ENCODE peak calls at places on chromosome 5, in four cellular contexts. One of them, this sample, is unnamed.

GRCh38 chr5:154611341-154611767 is 133.3 kb upstream of the HAND1 start:
- DNase-seq in AG04449: no peak
- DNase-seq in nephron progenitor cell: peak
- DNase-seq in chondrocyte: no peak
- DNase-seq in this sample: no peak

GRCh38 chr5:6135977-6136376 is 242.4 kb downstream of the MED10 start:
- DNase-seq in nephron progenitor cell: no peak
- DNase-seq in chondrocyte: no peak
- DNase-seq in AG04449: no peak
- DNase-seq in this sample: no peak

GRCh38 chr5:133665571-133665970 is 53.2 kb upstream of the FSTL4 start:
- DNase-seq in nephron progenitor cell: no peak
- DNase-seq in AG04449: no peak
- DNase-seq in chondrocyte: no peak
- DNase-seq in this sample: no peak

GRCh38 chr5:50966986-50967385 is 300.5 kb downstream of the PARP8 start:
- DNase-seq in AG04449: no peak
- DNase-seq in chondrocyte: no peak
- DNase-seq in nephron progenitor cell: no peak
- DNase-seq in this sample: no peak

GRCh38 chr5:150313501-150313900 is 10.8 kb upstream of the ARSI start:
- DNase-seq in nephron progenitor cell: no peak
- DNase-seq in chondrocyte: no peak
- DNase-seq in AG04449: no peak
- DNase-seq in this sample: no peak

GRCh38 chr5:1480217-1480616 is 35.0 kb upstream of the SLC6A3 start:
- DNase-seq in AG04449: no peak
- DNase-seq in chondrocyte: no peak
- DNase-seq in nephron progenitor cell: no peak
- DNase-seq in this sample: no peak

GRCh38 chr5:135887881-135888614 is 7.6 kb downstream of the IL9 start:
- DNase-seq in chondrocyte: no peak
- DNase-seq in AG04449: no peak
- DNase-seq in nephron progenitor cell: peak
- DNase-seq in this sample: no peak

GRCh38 chr5:73330613-73331012 is 118.0 kb downstream of the FOXD1 start:
- DNase-seq in nephron progenitor cell: no peak
- DNase-seq in chondrocyte: no peak
- DNase-seq in AG04449: no peak
- DNase-seq in this sample: no peak

GRCh38 chr5:16886366-16886736 is 49.7 kb downstream of the MYO10 start:
- DNase-seq in chondrocyte: no peak
- DNase-seq in nephron progenitor cell: no peak
- DNase-seq in AG04449: peak
- DNase-seq in this sample: no peak

GRCh38 chr5:179558912-179559279 is 8.5 kb downstream of the RUFY1 start:
- DNase-seq in nephron progenitor cell: peak
- DNase-seq in chondrocyte: no peak
- DNase-seq in AG04449: no peak
- DNase-seq in this sample: no peak

GRCh38 chr5:179553875-179554274 is 3.5 kb downstream of the RUFY1 start:
- DNase-seq in nephron progenitor cell: no peak
- DNase-seq in AG04449: peak
- DNase-seq in chondrocyte: no peak
- DNase-seq in this sample: no peak

GRCh38 chr5:179554981-179555380 is 4.6 kb downstream of the RUFY1 start:
- DNase-seq in nephron progenitor cell: no peak
- DNase-seq in AG04449: no peak
- DNase-seq in chondrocyte: no peak
- DNase-seq in this sample: no peak

DNA sequence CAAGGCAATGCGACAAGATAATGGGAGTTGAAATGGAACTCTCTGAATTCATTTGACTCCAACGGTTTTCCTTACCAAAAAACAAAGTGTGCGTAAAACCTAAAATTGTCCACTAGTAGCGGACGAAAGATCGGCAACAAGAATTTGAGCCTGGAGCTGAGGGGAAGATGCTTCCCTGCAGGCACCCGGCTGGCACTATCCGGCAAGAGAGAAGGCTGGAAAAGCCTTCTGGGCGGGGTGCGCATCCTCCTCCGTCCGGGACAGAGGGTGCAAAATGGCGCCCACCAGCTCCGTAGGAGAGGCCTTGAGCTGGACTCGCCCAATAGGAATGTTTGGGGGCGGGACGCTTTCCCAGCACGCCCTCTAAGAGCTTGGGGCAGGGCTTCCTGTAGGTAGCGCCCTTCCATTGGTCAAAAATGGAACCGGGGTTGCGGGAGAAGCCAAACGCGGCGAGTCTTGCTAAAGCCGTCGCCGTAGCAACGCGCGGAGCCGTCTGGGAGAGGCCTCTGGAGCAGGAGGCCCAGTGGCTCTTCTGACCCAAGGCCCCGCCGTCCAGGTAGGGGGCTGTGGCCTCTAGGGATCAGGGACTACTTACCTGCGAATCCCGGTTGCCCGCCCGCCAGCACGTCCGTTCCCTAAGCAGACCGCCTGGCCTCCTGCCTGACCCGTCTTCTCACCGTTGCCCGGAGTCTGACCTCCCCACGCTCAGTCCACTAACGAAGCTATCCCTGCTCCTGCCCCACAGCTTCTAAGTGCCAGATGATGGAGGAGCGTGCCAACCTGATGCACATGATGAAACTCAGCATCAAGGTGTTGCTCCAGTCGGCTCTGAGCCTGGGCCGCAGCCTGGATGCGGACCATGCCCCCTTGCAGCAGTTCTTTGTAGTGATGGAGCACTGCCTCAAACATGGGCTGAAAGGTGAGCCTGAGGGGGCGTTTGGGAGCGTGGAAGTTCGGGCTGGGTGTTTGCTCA is 9.2 kb downstream of the RUFY1 start:
- DNase-seq in AG04449: peak
- DNase-seq in chondrocyte: peak
- DNase-seq in nephron progenitor cell: peak
- DNase-seq in this sample: peak
- TF ChIP-seq CTCF in AG04449: no peak
- TF ChIP-seq CTCF in chondrocyte: no peak
- TF ChIP-seq CTCF in nephron progenitor cell: no peak
- TF ChIP-seq CTCF in this sample: no peak

DNA sequence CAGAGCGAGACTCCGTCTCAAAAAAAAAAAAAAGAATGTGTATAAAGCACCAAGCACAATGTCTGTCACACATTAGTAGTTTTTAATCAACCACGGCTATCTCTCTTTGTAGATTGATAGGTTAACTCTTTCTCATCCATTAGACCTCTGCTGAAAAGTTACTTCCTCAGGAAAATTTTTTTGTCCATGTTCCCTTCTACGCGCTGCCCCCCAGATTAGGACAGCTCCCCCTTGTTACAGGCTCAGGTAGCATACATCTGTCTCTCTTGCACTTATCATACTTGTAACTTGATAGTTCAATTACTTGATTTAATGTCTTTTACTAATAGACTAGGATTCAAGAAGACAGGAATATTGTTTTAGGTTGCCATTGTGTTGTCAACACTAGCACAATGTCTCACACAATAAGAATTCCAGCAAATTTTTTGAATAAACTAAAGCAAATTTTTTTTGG is 1.5 kb downstream of the SPDL1 start:
- DNase-seq in nephron progenitor cell: no peak
- DNase-seq in AG04449: no peak
- DNase-seq in chondrocyte: no peak
- DNase-seq in this sample: no peak
- TF ChIP-seq CTCF in nephron progenitor cell: no peak
- TF ChIP-seq CTCF in AG04449: no peak
- TF ChIP-seq CTCF in chondrocyte: no peak
- TF ChIP-seq CTCF in this sample: no peak

GRCh38 chr5:145715412-145715811 is 119.7 kb downstream of the PRELID2 start:
- DNase-seq in AG04449: no peak
- DNase-seq in nephron progenitor cell: no peak
- DNase-seq in chondrocyte: no peak
- DNase-seq in this sample: no peak

GRCh38 chr5:145718956-145719355 is 116.2 kb downstream of the PRELID2 start:
- DNase-seq in AG04449: peak
- DNase-seq in chondrocyte: no peak
- DNase-seq in nephron progenitor cell: no peak
- DNase-seq in this sample: no peak
- TF ChIP-seq CTCF in AG04449: peak
- TF ChIP-seq CTCF in chondrocyte: peak
- TF ChIP-seq CTCF in nephron progenitor cell: peak
- TF ChIP-seq CTCF in this sample: no peak

DNA sequence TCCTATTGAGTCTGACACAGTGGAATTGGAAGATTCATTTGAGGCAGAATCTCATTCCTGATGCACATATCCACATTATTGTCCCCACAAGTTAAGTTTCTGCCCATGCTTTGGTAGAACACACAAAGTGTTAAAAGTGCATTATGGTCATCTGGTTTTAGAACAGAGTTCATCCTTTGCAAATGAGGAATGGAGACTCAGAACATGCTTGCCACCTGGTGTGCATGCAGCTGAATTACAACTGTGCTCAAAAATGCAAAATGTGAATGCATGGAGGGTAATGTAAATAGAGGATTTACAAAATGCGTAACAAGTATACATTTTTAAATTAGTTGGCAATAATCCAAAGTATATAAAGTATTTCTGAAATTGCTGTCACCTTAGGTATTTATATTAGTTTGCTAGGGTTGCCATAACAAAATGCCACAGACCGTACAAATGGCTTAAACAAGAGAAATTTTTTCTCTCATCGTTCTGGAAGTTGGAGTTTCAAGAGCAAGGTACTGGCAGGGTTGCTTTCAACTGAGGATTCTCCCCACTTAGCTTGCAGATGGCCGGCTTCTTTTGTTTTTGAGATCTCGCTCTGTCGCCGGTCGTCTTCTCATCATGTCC is 671.1 kb downstream of the TAF11L14 start:
- DNase-seq in nephron progenitor cell: peak
- DNase-seq in AG04449: no peak
- DNase-seq in chondrocyte: no peak
- DNase-seq in this sample: peak
- TF ChIP-seq CTCF in nephron progenitor cell: peak
- TF ChIP-seq CTCF in AG04449: peak
- TF ChIP-seq CTCF in chondrocyte: peak
- TF ChIP-seq CTCF in this sample: peak

GRCh38 chr5:91443028-91443427 is 59.9 kb upstream of the ARRDC3 start:
- DNase-seq in AG04449: peak
- DNase-seq in chondrocyte: no peak
- DNase-seq in nephron progenitor cell: no peak
- DNase-seq in this sample: no peak

GRCh38 chr5:91434348-91434747 is 51.2 kb upstream of the ARRDC3 start:
- DNase-seq in AG04449: no peak
- DNase-seq in chondrocyte: no peak
- DNase-seq in nephron progenitor cell: no peak
- DNase-seq in this sample: no peak

GRCh38 chr5:91436241-91436640 is 53.1 kb upstream of the ARRDC3 start:
- DNase-seq in nephron progenitor cell: no peak
- DNase-seq in AG04449: no peak
- DNase-seq in chondrocyte: no peak
- DNase-seq in this sample: no peak

GRCh38 chr5:91441082-91441481 is 58.0 kb upstream of the ARRDC3 start:
- DNase-seq in chondrocyte: no peak
- DNase-seq in nephron progenitor cell: no peak
- DNase-seq in AG04449: no peak
- DNase-seq in this sample: no peak

GRCh38 chr5:91438871-91439270 is 55.8 kb upstream of the ARRDC3 start:
- DNase-seq in AG04449: no peak
- DNase-seq in chondrocyte: no peak
- DNase-seq in nephron progenitor cell: no peak
- DNase-seq in this sample: no peak
- TF ChIP-seq CTCF in AG04449: no peak
- TF ChIP-seq CTCF in chondrocyte: no peak
- TF ChIP-seq CTCF in nephron progenitor cell: no peak
- TF ChIP-seq CTCF in this sample: no peak

GRCh38 chr5:146622391-146622790 is 106.4 kb upstream of the GPR151 start:
- DNase-seq in AG04449: no peak
- DNase-seq in nephron progenitor cell: no peak
- DNase-seq in chondrocyte: no peak
- DNase-seq in this sample: no peak
- TF ChIP-seq CTCF in AG04449: no peak
- TF ChIP-seq CTCF in nephron progenitor cell: no peak
- TF ChIP-seq CTCF in chondrocyte: peak
- TF ChIP-seq CTCF in this sample: no peak

This sample was measured in GM10248.